ENCODE peak calls at places on chromosomes 13 and 19, in five cellular contexts. Z, Y, T, W and U are unnamed samples.

GRCh38 chr19:4213116-4213515 is 16.2 kb upstream of the EBI3 start:
- DNase-seq in Z (no peak), Y (no peak), T (no peak), W (no peak), U (no peak)

GRCh38 chr19:38849746-38850230 is at the start of gene HNRNPL:
- DNase-seq in Z (peak), Y (no peak), T (peak), W (no peak), U (no peak)

GRCh38 chr13:98954313-98954712 is 23.6 kb downstream of the DOCK9 start:
- DNase-seq in Z (no peak), Y (no peak), T (no peak), W (no peak), U (no peak)

GRCh38 chr19:17021793-17022590 is 4.6 kb downstream of the CPAMD8 start:
- DNase-seq in Z (no peak), Y (no peak), T (no peak), W (no peak), U (no peak)

GRCh38 chr13:36006347-36006746 is 124.8 kb downstream of the DCLK1 start:
- DNase-seq in Z (no peak), Y (no peak), T (no peak), W (no peak), U (no peak)

GRCh38 chr13:108993346-108993745 is 363.9 kb downstream of the MYO16 start:
- DNase-seq in Z (no peak), Y (no peak), T (no peak), W (no peak), U (no peak)

GRCh38 chr13:113792236-113792770 is 33.3 kb downstream of the TMEM255B start:
- DNase-seq in Z (no peak), Y (no peak), T (no peak), W (no peak), U (no peak)

GRCh38 chr13:40974460-40975407 is 44.4 kb downstream of the ELF1 start:
- DNase-seq in Z (peak), Y (no peak), T (no peak), W (no peak), U (peak)

GRCh38 chr19:41449079-41449864 is 6.3 kb downstream of the ERICH4 start:
- DNase-seq in Z (peak), Y (peak), T (peak), W (no peak), U (peak)

GRCh38 chr13:95100525-95101121 is 200.6 kb downstream of the ABCC4 start:
- DNase-seq in Z (no peak), Y (no peak), T (no peak), W (no peak), U (no peak)

GRCh38 chr13:101529419-101529818 is 76.9 kb downstream of the ITGBL1 start:
- DNase-seq in Z (no peak), Y (no peak), T (no peak), W (no peak), U (no peak)

GRCh38 chr19:19107663-19108062 is 30.6 kb downstream of the TMEM161A start:
- DNase-seq in Z (no peak), Y (no peak), T (no peak), W (no peak), U (no peak)

GRCh38 chr13:29589234-29589633 is 6.3 kb downstream of the SLC7A1 start:
- DNase-seq in Z (no peak), Y (no peak), T (no peak), W (no peak), U (no peak)

GRCh38 chr13:26707122-26708006 is 53.2 kb downstream of the GPR12 start:
- DNase-seq in Z (no peak), Y (peak), T (no peak), W (no peak), U (peak)

GRCh38 chr13:37769545-37769944 is 100.0 kb downstream of the TRPC4 start:
- DNase-seq in Z (no peak), Y (no peak), T (no peak), W (no peak), U (no peak)

GRCh38 chr19:51063664-51064063 is 1.2 kb downstream of the KLK13 start:
- DNase-seq in Z (no peak), Y (no peak), T (no peak), W (no peak), U (no peak)

GRCh38 chr19:35828694-35829301 is 16.2 kb upstream of the PRODH2 start:
- DNase-seq in Z (peak), Y (peak), T (peak), W (no peak), U (no peak)

GRCh38 chr19:1370579-1371361 is 12.9 kb upstream of the NDUFS7 start:
- DNase-seq in Z (no peak), Y (no peak), T (no peak), W (no peak), U (no peak)

GRCh38 chr19:58007285-58007684 is 4.7 kb upstream of the ZNF606 start:
- DNase-seq in Z (no peak), Y (no peak), T (no peak), W (no peak), U (no peak)

GRCh38 chr19:4980838-4981680 is 12.1 kb downstream of the KDM4B start:
- DNase-seq in Z (no peak), Y (no peak), T (no peak), W (no peak), U (no peak)

GRCh38 chr13:99442273-99442895 is 58.9 kb upstream of the TM9SF2 start:
- DNase-seq in Z (peak), Y (peak), T (no peak), W (no peak), U (no peak)

GRCh38 chr13:90640976-90641375 is 706.5 kb upstream of the MIR17HG start:
- DNase-seq in Z (no peak), Y (no peak), T (no peak), W (no peak), U (no peak)

GRCh38 chr13:95099541-95099940 is 201.7 kb downstream of the ABCC4 start:
- DNase-seq in Z (no peak), Y (no peak), T (no peak), W (no peak), U (no peak)

GRCh38 chr13:44116562-44117315 is 237.0 kb downstream of the LACC1 start:
- DNase-seq in Z (no peak), Y (peak), T (no peak), W (no peak), U (no peak)

GRCh38 chr13:105219636-105220035 is 1315.8 kb downstream of the EFNB2 start:
- DNase-seq in Z (no peak), Y (no peak), T (no peak), W (no peak), U (no peak)

GRCh38 chr19:31147234-31147633 is 202.0 kb downstream of the TSHZ3 start:
- DNase-seq in Z (no peak), Y (no peak), T (no peak), W (no peak), U (no peak)

GRCh38 chr19:30895946-30896345 is 453.3 kb downstream of the TSHZ3 start:
- DNase-seq in Z (no peak), Y (no peak), T (no peak), W (no peak), U (no peak)

GRCh38 chr19:2014731-2015610 is 543 bp downstream of the BTBD2 start:
- DNase-seq in Z (no peak), Y (no peak), T (peak), W (no peak), U (no peak)

GRCh38 chr13:98743377-98743776 is 9.1 kb downstream of the SLC15A1 start:
- DNase-seq in Z (no peak), Y (no peak), T (no peak), W (no peak), U (no peak)

GRCh38 chr19:41993612-41994483 is at the start of gene ATP1A3:
- DNase-seq in Z (peak), Y (peak), T (no peak), W (no peak), U (no peak)

GRCh38 chr13:92967923-92968322 is 258.7 kb upstream of the GPC6 start:
- DNase-seq in Z (no peak), Y (no peak), T (no peak), W (no peak), U (no peak)

GRCh38 chr13:92821324-92821723 is 405.3 kb upstream of the GPC6 start:
- DNase-seq in Z (no peak), Y (no peak), T (no peak), W (no peak), U (no peak)

GRCh38 chr13:100721885-100722512 is 47.4 kb upstream of the TMTC4 start:
- DNase-seq in Z (peak), Y (peak), T (no peak), W (no peak), U (peak)

GRCh38 chr19:1121395-1121794 is 17.6 kb downstream of the GPX4 start:
- DNase-seq in Z (no peak), Y (no peak), T (no peak), W (no peak), U (no peak)

GRCh38 chr13:39688699-39689405 is 33.4 kb downstream of the COG6 start:
- DNase-seq in Z (no peak), Y (no peak), T (no peak), W (no peak), U (no peak)

GRCh38 chr13:59391696-59392095 is 772.0 kb downstream of the DIAPH3 start:
- DNase-seq in Z (peak), Y (peak), T (no peak), W (no peak), U (no peak)
- H3K27ac ChIP-seq in Z (no peak), Y (no peak), T (no peak), W (no peak), U (no peak)

GRCh38 chr19:48835734-48836088 is 580 bp downstream of the HSD17B14 start:
- DNase-seq in Z (peak), Y (peak), T (peak), W (no peak), U (peak)
- H3K27ac ChIP-seq in Z (no peak), Y (no peak), T (peak), W (peak), U (peak)

GRCh38 chr13:111008351-111008750 is 93.5 kb upstream of the ANKRD10 start:
- DNase-seq in Z (no peak), Y (no peak), T (no peak), W (no peak), U (no peak)

GRCh38 chr13:111005364-111005763 is 90.5 kb upstream of the ANKRD10 start:
- DNase-seq in Z (no peak), Y (no peak), T (no peak), W (no peak), U (no peak)

GRCh38 chr13:111006508-111007031 is 91.7 kb upstream of the ANKRD10 start:
- DNase-seq in Z (peak), Y (peak), T (peak), W (no peak), U (no peak)

GRCh38 chr13:111005808-111006494 is 91.1 kb upstream of the ANKRD10 start:
- DNase-seq in Z (no peak), Y (peak), T (peak), W (no peak), U (no peak)

GRCh38 chr13:111007209-111007608 is 92.3 kb upstream of the ANKRD10 start:
- DNase-seq in Z (no peak), Y (no peak), T (no peak), W (no peak), U (no peak)
- H3K27ac ChIP-seq in Z (peak), Y (peak), T (peak), W (no peak), U (peak)

GRCh38 chr13:48072304-48072703 is 22.6 kb downstream of the MED4 start:
- DNase-seq in Z (no peak), Y (no peak), T (no peak), W (peak), U (no peak)
- H3K27ac ChIP-seq in Z (no peak), Y (no peak), T (no peak), W (no peak), U (no peak)

DNA sequence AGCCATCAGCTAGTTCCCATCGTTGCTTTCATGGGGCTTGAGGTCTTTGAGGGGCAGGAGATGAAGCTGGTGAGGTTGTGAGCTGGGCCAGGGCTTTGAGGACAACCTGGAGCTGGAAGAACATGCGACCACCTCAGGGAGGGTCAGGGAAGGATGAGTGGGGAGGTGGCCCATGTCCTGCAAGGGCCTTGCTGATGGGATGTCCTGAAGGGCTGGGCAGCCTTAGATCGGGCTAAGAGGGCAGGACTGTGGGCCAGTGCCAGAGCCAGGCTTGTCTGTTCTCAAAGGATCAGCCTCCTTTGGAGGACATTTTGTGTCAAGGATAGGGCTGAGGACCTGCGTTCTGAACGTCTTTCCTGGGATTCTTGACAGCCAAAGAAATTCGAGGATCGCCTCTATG is 10.5 kb downstream of the CYTH2 start:
- DNase-seq in Z (no peak), Y (no peak), T (no peak), W (no peak), U (no peak)
- H3K27ac ChIP-seq in Z (no peak), Y (peak), T (peak), W (no peak), U (peak)

GRCh38 chr19:20422616-20423205 is 142.9 kb downstream of the ZNF737 start:
- DNase-seq in Z (no peak), Y (peak), T (no peak), W (no peak), U (peak)

GRCh38 chr19:20423381-20424207 is 142.0 kb downstream of the ZNF737 start:
- DNase-seq in Z (peak), Y (peak), T (peak), W (peak), U (peak)

GRCh38 chr19:20422216-20422615 is 143.4 kb downstream of the ZNF737 start:
- DNase-seq in Z (no peak), Y (no peak), T (no peak), W (no peak), U (no peak)
- H3K27ac ChIP-seq in Z (no peak), Y (no peak), T (peak), W (no peak), U (no peak)

DNA sequence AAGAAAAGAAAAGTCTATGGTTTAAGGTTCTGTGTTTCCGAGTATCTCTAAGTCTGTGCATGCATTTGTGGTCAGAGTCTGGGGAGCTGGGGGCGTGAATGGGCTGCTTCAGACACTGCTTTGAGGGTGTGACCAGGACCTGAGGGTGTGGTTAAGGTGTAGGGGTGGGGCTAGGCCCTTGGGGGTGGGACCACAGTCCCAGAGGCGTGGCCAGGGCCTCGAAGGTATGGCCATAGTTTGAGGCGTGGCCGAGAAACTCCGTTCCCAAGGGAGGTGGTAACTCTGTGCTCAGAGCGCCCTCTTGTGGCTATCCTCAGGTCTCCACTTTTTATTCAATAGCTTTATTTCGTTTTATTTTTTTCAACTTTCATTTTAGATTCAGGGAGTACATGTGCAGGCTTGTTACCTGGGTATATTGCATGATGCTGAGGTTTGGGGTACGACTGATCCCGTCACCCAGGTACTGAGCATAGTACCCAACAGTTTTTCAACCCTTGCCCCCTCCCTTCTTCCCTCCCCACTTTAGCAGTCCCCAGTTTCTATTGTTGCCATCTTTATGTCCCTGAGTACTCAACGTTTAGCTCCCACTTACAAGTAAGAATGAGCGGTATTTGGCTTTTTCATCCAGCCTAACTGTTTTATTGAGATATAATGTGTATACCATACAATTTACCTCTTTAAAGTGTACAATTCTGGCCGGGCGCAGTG is 7.0 kb upstream of the CBLC start:
- DNase-seq in Z (peak), Y (peak), T (peak), W (peak), U (peak)
- H3K27ac ChIP-seq in Z (peak), Y (no peak), T (no peak), W (peak), U (no peak)